ENCODE peak calls at places on chromosomes 12 and 14, in nine cellular contexts. M is hepatocyte, F is cardiac muscle cell, X is psoas muscle, Y is PC-3, R is adrenal gland, W is pancreas, P is Panc1, A is mesendoderm. E is an unnamed sample.

GRCh38 chr12:67039995-67040860 is 228.9 kb upstream of the CAND1 start:
- DNase-seq in M (no peak), F (no peak), X (no peak), Y (peak; percentile 88), R (no peak), W (no peak), P (no peak), A (no peak), E (no peak)

GRCh38 chr12:124369901-124370378 is 75.0 kb downstream of the RFLNA start:
- DNase-seq in M (no peak), F (no peak), X (no peak), Y (no peak), R (peak; percentile 85), W (no peak), P (no peak), A (no peak), E (no peak)

GRCh38 chr12:98741229-98741614 is 96.1 kb downstream of the APAF1 start:
- DNase-seq in M (no peak), F (no peak), X (no peak), Y (peak; percentile 75), R (no peak), W (no peak), P (no peak), A (no peak), E (no peak)

GRCh38 chr12:129659927-129660326 is 243.9 kb downstream of the TMEM132D start:
- DNase-seq in M (no peak), F (peak; percentile 9), X (no peak), Y (no peak), R (peak; percentile 53), W (no peak), P (no peak), A (no peak), E (no peak)

GRCh38 chr14:24861083-24861630 is 188.8 kb downstream of the STXBP6 start:
- DNase-seq in M (peak; percentile 17), F (peak; percentile 44), X (no peak), Y (no peak), R (no peak), W (no peak), P (no peak), A (peak; percentile 48), E (no peak)

GRCh38 chr14:99718031-99718810 is 34.1 kb downstream of the CYP46A1 start:
- DNase-seq in M (peak; percentile 1), F (no peak), X (no peak), Y (no peak), R (no peak), W (no peak), P (no peak), A (no peak), E (no peak)

GRCh38 chr12:4120316-4120920 is 153.1 kb upstream of the CCND2 start:
- DNase-seq in M (no peak), F (no peak), X (no peak), Y (no peak), R (no peak), W (no peak), P (no peak), A (no peak), E (no peak)

GRCh38 chr12:12501121-12501520 is 61.5 kb downstream of the DUSP16 start:
- DNase-seq in M (no peak), F (no peak), X (no peak), Y (no peak), R (no peak), W (no peak), P (no peak), A (no peak), E (no peak)

GRCh38 chr12:50246159-50246865 is 37.0 kb downstream of the LIMA1 start:
- DNase-seq in M (no peak), F (no peak), X (no peak), Y (no peak), R (no peak), W (no peak), P (no peak), A (no peak), E (no peak)

GRCh38 chr12:56994231-56994746 is 12.1 kb downstream of the ZBTB39 start:
- DNase-seq in M (no peak), F (no peak), X (no peak), Y (no peak), R (no peak), W (no peak), P (no peak), A (no peak), E (no peak)

GRCh38 chr12:76030378-76031080 is 1.0 kb downstream of the PHLDA1 start:
- DNase-seq in M (peak; percentile 25), F (peak; percentile 68), X (peak; percentile 63), Y (no peak), R (peak; percentile 45), W (peak; percentile 48), P (no peak), A (peak; percentile 58), E (no peak)

GRCh38 chr12:109053382-109054123 is 1.2 kb downstream of the USP30 start:
- DNase-seq in M (no peak), F (peak; percentile 2), X (no peak), Y (no peak), R (peak; percentile 21), W (peak; percentile 24), P (no peak), A (no peak), E (no peak)

GRCh38 chr14:102020058-102020971 is 55.9 kb downstream of the DYNC1H1 start:
- DNase-seq in M (no peak), F (peak; percentile 6), X (no peak), Y (peak; percentile 88), R (no peak), W (no peak), P (no peak), A (no peak), E (no peak)

GRCh38 chr12:112635036-112635435 is 156.5 kb upstream of the RPH3A start:
- DNase-seq in M (no peak), F (no peak), X (no peak), Y (no peak), R (no peak), W (no peak), P (no peak), A (no peak), E (no peak)

DNA sequence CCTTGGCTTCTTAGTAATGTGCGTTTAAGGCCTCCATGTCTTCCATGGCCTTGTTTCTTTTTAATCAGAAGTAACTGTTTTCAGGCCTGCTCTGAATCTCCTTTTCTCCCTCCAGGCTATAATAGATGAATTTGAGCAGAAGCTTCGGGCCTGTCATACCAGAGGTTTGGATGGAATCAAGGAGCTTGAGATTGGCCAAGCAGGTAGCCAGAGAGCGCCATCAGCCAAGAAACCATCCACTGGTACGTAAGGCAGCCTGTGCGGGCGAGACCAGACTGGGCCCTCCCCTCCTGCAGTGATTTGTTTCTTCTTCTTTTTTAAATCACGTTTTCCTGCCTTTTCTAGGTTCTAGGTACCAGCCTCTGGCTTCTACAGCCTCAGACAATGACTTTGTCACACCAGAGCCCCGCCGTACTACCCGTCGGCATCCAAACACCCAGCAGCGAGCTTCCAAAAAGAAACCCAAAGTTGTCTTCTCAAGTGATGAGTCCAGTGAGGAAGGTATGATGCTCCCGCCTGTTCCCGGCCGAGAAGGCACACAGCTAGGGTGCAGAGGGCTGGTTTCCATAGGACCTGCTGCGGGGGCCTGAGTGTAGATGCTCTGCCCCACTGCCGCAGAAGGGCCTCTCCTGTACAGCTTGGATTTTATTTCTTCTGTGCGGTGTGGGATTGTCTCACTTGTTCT is 3.6 kb upstream of the GAPDH start:
- DNase-seq in M (no peak), F (no peak), X (no peak), Y (no peak), R (no peak), W (no peak), P (no peak), A (no peak), E (no peak)
- H3K36me3 ChIP-seq in M (no peaks in the 10 kb centered on the region), F (peaks cover 52% of the 10 kb centered on the region), X (peaks cover 4% of the 10 kb centered on the region), Y (peaks cover 52% of the 10 kb centered on the region), R (no peaks in the 10 kb centered on the region), W (peaks cover 52% of the 10 kb centered on the region), P (peaks cover 9% of the 10 kb centered on the region), A (peaks cover 43% of the 10 kb centered on the region), E (no peaks in the 10 kb centered on the region)

GRCh38 chr14:49816844-49817243 is 35.7 kb downstream of the NEMF start:
- DNase-seq in M (no peak), F (no peak), X (no peak), Y (no peak), R (no peak), W (no peak), P (no peak), A (no peak), E (no peak)
- H3K27me3 ChIP-seq in M (no peaks in the 10 kb centered on the region), F (no peaks in the 10 kb centered on the region), X (no peaks in the 10 kb centered on the region), Y (no peaks in the 10 kb centered on the region), R (no peaks in the 10 kb centered on the region), W (no peaks in the 10 kb centered on the region), P (no peaks in the 10 kb centered on the region), A (no peaks in the 10 kb centered on the region), E (no peaks in the 10 kb centered on the region)

DNA sequence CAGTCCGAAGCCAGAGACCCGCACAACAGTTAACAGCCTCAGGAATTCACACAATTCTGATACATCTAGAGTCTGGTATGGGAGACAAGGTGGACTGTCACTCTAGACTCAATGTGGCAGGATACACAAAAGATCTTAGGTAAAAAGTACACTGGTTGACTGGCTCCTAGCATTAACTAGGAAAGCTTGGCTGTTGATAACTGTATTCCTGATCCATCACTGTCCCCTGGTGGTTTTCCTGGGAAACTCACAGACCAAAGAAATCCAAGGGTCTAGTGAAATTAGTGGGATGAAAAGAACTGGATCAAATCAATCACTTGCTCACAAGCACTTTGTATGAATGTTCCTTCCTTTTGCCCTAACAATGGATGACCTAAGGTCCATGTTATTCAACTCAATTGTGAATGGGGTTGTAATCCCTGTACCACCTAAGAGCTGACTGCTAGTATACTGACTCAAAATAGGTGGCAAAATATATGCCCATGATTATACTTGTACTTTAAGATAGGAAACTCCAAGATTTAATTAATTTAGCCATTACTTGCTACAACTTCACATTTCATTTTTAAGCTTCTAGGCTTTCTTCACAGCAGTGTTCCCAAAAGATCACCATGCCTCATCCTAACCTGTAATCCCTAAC is 14.0 kb downstream of the NPC2 start:
- DNase-seq in M (peak; percentile 26), F (peak; percentile 56), X (no peak), Y (peak; percentile 48), R (no peak), W (no peak), P (no peak), A (peak; percentile 75), E (no peak)
- H3K36me3 ChIP-seq in M (no peaks in the 10 kb centered on the region), F (peaks cover 19% of the 10 kb centered on the region), X (peaks cover 10% of the 10 kb centered on the region), Y (peaks cover 14% of the 10 kb centered on the region), R (no peaks in the 10 kb centered on the region), W (peaks cover 24% of the 10 kb centered on the region), P (no peaks in the 10 kb centered on the region), A (peaks cover 6% of the 10 kb centered on the region), E (peaks cover 17% of the 10 kb centered on the region)

GRCh38 chr14:69812725-69813124 is 15.7 kb upstream of the SLC10A1 start:
- DNase-seq in M (no peak), F (peak; percentile 3), X (no peak), Y (peak; percentile 24), R (no peak), W (no peak), P (no peak), A (no peak), E (no peak)

GRCh38 chr14:69816216-69816615 is 19.2 kb upstream of the SLC10A1 start:
- DNase-seq in M (no peak), F (no peak), X (no peak), Y (no peak), R (no peak), W (no peak), P (no peak), A (no peak), E (no peak)

GRCh38 chr14:69814397-69814796 is 17.4 kb upstream of the SLC10A1 start:
- DNase-seq in M (no peak), F (no peak), X (no peak), Y (no peak), R (no peak), W (no peak), P (no peak), A (no peak), E (no peak)

GRCh38 chr14:69818760-69819191 is 21.7 kb upstream of the SLC10A1 start:
- DNase-seq in M (peak; percentile 81), F (peak; percentile 69), X (peak; percentile 64), Y (peak; percentile 95), R (peak; percentile 64), W (peak; percentile 22), P (peak; percentile 70), A (peak; percentile 76), E (peak; percentile 24)

GRCh38 chr14:69815556-69815955 is 18.5 kb upstream of the SLC10A1 start:
- DNase-seq in M (no peak), F (no peak), X (no peak), Y (no peak), R (no peak), W (no peak), P (no peak), A (no peak), E (no peak)
- H3K27me3 ChIP-seq in M (no peaks in the 10 kb centered on the region), F (peaks cover 23% of the 10 kb centered on the region), X (no peaks in the 10 kb centered on the region), Y (peaks cover 71% of the 10 kb centered on the region), R (peaks cover 12% of the 10 kb centered on the region), W (no peaks in the 10 kb centered on the region), P (no peaks in the 10 kb centered on the region), A (no peaks in the 10 kb centered on the region), E (no peaks in the 10 kb centered on the region)

E was measured in breast epithelium.